ENCODE peak calls at places on chromosomes 3 and 15, in seven cellular contexts. M is mucosa of descending colon, N is IMR-90, R is nephron progenitor cell, H is choroid plexus epithelial cell, X is HCT116, G is MM.1S. P is an unnamed sample.

GRCh38 chr3:124246949-124247348 is 255.0 kb upstream of the ROPN1 start:
- DNase-seq in R (no peak), G (peak), N (peak), X (peak), M (no peak), H (peak), P (no peak)

GRCh38 chr3:64505419-64505818 is 182.4 kb downstream of the ADAMTS9 start:
- DNase-seq in H (no peak), M (no peak), G (no peak), N (no peak), X (no peak), R (no peak), P (no peak)

GRCh38 chr3:70360985-70361384 is 48.5 kb upstream of the MDFIC2 start:
- DNase-seq in M (no peak), R (no peak), G (no peak), X (no peak), N (peak), H (peak), P (no peak)

GRCh38 chr15:99138491-99138982 is 33.7 kb downstream of the SYNM start:
- DNase-seq in X (no peak), R (no peak), H (no peak), N (no peak), M (no peak), G (no peak), P (no peak)

GRCh38 chr3:128067481-128067880 is 15.2 kb downstream of the SEC61A1 start:
- DNase-seq in H (no peak), X (no peak), N (no peak), M (no peak), R (no peak), G (no peak), P (no peak)

GRCh38 chr3:181362378-181362777 is 349.3 kb upstream of the SOX2 start:
- DNase-seq in R (no peak), G (no peak), X (no peak), N (no peak), H (peak), M (no peak), P (no peak)

GRCh38 chr15:34154725-34155204 is 52.9 kb downstream of the PGBD4 start:
- DNase-seq in N (peak), H (peak), X (peak), G (no peak), M (no peak), R (no peak), P (peak)

GRCh38 chr3:14784087-14784596 is 34.6 kb upstream of the FGD5 start:
- DNase-seq in X (no peak), H (no peak), G (no peak), M (no peak), R (no peak), N (no peak), P (no peak)

GRCh38 chr15:57153140-57153539 is 223.2 kb upstream of the CGNL1 start:
- DNase-seq in M (no peak), H (peak), X (no peak), G (no peak), R (no peak), N (peak), P (no peak)

GRCh38 chr3:122100591-122101491 is 45.7 kb downstream of the CD86 start:
- DNase-seq in G (no peak), N (no peak), M (no peak), H (peak), R (no peak), X (no peak), P (no peak)

GRCh38 chr15:51726302-51727073 is 11.0 kb downstream of the LYSMD2 start:
- DNase-seq in R (peak), M (no peak), H (peak), N (peak), X (peak), G (no peak), P (peak)

GRCh38 chr3:196214783-196215441 is 1.4 kb upstream of the SLC51A start:
- DNase-seq in M (no peak), X (no peak), G (no peak), N (no peak), R (no peak), H (peak), P (no peak)

GRCh38 chr3:42652611-42653302 is 740 bp upstream of the ZBTB47 start:
- DNase-seq in M (peak), R (no peak), H (peak), X (peak), G (no peak), N (peak), P (peak)

GRCh38 chr3:10577521-10577920 is 72.1 kb upstream of the ATP2B2 start:
- DNase-seq in N (no peak), H (no peak), G (no peak), R (no peak), X (no peak), M (no peak), P (no peak)

GRCh38 chr15:67997996-67998395 is 56.1 kb upstream of the PIAS1 start:
- DNase-seq in M (no peak), H (peak), N (peak), R (no peak), X (no peak), G (no peak), P (peak)

GRCh38 chr15:31306426-31307269 is 20.0 kb upstream of the KLF13 start:
- DNase-seq in N (no peak), H (no peak), X (no peak), R (peak), M (peak), G (no peak), P (no peak)

GRCh38 chr3:107429330-107430181 is 52.3 kb downstream of the CCDC54 start:
- DNase-seq in N (peak), G (peak), X (peak), H (peak), R (peak), M (peak), P (peak)

GRCh38 chr3:101243285-101244211 is 76.8 kb downstream of the IMPG2 start:
- DNase-seq in H (no peak), X (no peak), M (no peak), R (no peak), N (no peak), G (no peak), P (peak)

GRCh38 chr15:70430029-70430428 is 332.3 kb upstream of the TLE3 start:
- DNase-seq in G (no peak), X (no peak), R (no peak), H (peak), N (peak), M (no peak), P (peak)

GRCh38 chr3:171116365-171116764 is 89.8 kb upstream of the SLC2A2 start:
- DNase-seq in X (no peak), G (no peak), H (no peak), N (no peak), M (no peak), R (no peak), P (peak)

GRCh38 chr15:32718822-32719716 is 1.3 kb downstream of the GREM1 start:
- DNase-seq in N (no peak), H (peak), R (peak), G (no peak), X (no peak), M (peak), P (no peak)

GRCh38 chr3:156787015-156787414 is 39.1 kb upstream of the LEKR1 start:
- DNase-seq in G (no peak), H (no peak), N (no peak), M (no peak), X (no peak), R (no peak), P (no peak)

DNA sequence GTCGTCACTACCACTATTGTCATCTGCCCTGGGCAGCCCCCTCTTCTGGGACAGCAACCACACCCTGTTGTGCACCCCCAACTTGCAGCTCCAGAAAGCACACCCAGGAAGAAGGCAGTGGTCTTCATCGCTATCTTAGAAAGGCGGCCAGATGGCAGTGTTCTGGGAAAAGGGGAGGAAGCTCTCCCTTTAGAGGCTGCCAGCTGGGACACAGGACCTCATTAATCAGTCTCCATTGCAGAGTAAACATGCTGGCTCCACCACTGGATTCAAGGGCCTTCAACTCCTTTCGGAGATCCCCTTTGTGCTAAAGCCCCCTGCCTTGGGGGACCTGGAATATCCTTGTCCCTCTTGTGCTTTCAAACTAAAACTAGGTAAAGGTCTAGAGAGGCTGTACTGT is 199.3 kb upstream of the LINGO1 start:
- DNase-seq in M (no peak), H (no peak), G (no peak), R (no peak), N (no peak), X (no peak), P (no peak)
- TF ChIP-seq CTCF in M (no peak), H (no peak), G (no peak), R (no peak), N (no peak), X (no peak), P (no peak)

GRCh38 chr15:92669432-92669831 is 13.9 kb upstream of the FAM174B start:
- DNase-seq in G (no peak), M (no peak), N (no peak), H (no peak), R (no peak), X (no peak), P (no peak)
- TF ChIP-seq CTCF in G (no peak), M (no peak), N (no peak), H (no peak), R (no peak), X (no peak), P (no peak)

GRCh38 chr15:62847900-62848489 is 194.6 kb upstream of the TPM1 start:
- DNase-seq in H (peak), G (peak), N (peak), X (peak), R (peak), M (no peak), P (peak)
- TF ChIP-seq CTCF in H (peak), G (peak), N (peak), X (peak), R (peak), M (peak), P (peak)

DNA sequence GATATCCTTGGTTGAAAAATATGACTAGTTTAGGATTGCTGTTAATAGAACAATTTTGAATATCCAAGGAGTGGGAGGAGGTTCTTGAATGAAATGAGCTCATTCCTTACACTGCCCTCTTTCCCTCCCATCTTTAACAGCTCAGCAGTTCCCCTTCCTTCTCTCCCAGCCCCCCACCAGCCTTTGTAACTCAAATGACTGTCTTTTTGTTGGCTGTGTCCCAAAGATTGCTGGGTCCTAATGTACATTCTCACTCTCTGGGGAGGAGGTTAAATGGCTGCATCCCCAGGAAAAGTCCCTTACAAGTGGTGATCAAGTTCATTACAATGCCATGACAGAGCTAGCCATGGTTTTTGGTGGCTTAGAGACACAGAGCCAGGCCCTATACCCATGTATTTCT is 293.1 kb upstream of the TPM1 start:
- DNase-seq in M (no peak), N (peak), R (no peak), X (no peak), G (no peak), H (no peak), P (no peak)
- TF ChIP-seq CTCF in M (no peak), N (no peak), R (no peak), X (no peak), G (no peak), H (no peak), P (no peak)

GRCh38 chr15:71811036-71811736 is 832 bp downstream of the NR2E3 start:
- DNase-seq in G (no peak), R (no peak), M (no peak), X (no peak), H (no peak), N (no peak), P (no peak)

GRCh38 chr15:71811752-71812735 is 1.7 kb downstream of the NR2E3 start:
- DNase-seq in M (no peak), N (no peak), H (no peak), X (no peak), R (no peak), G (no peak), P (no peak)

GRCh38 chr15:71812966-71813722 is 2.8 kb downstream of the NR2E3 start:
- DNase-seq in N (no peak), G (no peak), H (no peak), R (no peak), X (no peak), M (no peak), P (no peak)

GRCh38 chr15:71810256-71811035 is at the start of gene NR2E3:
- DNase-seq in X (no peak), R (no peak), M (no peak), N (no peak), G (no peak), H (no peak), P (no peak)

DNA sequence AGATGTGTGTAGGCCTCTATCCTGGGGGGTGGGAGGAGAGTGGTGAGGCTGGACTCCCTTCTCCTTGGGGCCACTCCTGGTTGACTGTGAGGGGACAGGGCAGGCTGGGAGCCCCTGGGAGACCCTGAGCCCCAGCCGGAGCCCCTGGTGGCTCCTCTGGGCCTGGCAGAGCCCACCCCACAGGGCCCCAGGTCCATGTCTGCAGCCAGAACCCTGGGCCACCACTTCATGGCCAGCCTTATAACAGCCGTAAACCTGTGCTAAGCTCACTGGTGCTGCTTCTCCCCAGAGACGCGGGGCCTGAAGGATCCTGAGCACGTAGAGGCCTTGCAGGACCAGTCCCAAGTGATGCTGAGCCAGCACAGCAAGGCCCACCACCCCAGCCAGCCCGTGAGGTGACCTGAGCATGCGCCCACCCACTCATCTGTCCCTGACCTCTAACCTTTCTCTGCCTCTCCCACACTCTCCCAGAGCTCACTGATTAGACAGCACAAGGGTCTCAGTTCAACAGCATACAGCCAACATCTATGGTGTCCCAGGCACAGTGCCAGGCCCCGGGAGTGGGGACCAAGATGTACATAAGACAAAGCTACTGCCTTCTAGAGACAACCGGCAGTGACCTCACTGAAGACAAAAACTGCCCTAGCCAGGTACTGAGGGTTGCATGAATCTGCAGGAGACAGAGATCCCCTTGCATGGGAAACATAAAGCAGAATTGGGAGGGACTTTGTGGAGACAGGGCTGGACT is 3.5 kb downstream of the NR2E3 start:
- DNase-seq in H (no peak), M (no peak), N (no peak), G (no peak), R (no peak), X (no peak), P (no peak)
- TF ChIP-seq CTCF in H (no peak), M (no peak), N (no peak), G (no peak), R (no peak), X (no peak), P (no peak)

DNA sequence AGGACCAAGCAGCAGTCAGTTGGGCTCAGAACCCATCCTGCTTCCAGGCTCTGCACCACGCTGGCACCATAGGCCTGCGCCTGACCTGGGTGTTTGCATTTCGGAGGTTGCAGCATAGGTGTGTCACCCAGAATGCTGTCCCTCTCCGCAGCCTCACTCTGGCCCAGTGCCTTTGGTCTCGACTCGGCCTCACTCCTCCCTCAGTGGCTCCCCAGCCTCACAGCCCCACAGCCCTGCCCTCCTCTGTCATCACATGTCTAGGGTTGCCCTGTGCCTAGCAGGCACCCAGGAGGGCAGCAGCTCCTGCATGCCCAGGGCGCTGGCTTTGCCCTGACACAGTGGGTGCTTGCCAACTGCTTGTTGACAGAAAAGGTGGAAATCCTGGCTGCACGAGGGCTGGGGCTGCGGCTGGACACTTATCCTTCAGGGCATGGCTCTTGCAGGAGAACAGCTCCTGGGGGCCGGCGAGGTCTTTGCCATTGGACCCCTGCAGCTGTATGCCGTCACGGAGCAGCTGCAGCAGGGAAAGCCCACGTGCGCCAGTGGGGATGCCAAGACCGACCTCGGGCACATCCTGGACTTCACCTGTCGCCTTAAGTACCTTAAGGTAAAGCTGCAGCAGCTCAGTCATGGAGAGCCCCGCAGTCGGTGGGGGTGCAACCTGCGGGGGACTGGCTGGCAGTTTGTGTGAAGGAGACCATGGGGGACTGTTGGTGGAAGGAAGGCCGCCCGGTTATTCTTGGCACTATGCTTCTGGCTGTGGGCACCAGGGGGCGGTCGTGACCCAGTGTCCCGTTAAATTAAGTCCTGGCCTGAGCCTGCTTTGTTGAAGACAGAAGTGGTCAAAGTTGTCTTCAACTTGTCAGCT is 16.2 kb downstream of the NISCH start:
- DNase-seq in N (peak), H (peak), M (no peak), R (peak), X (no peak), G (peak), P (no peak)
- TF ChIP-seq CTCF in N (peak), H (peak), M (peak), R (peak), X (peak), G (peak), P (peak)

P was measured in HFFc6.